ENCODE peak calls at places on chromosomes 3 and 15, in eight cellular contexts. D, C, O, V, W, K, F and R are unnamed samples.

GRCh38 chr15:71804695-71805470 is 5.5 kb upstream of the NR2E3 start:
- DNase-seq in V (no peak), D (no peak), W (no peak), F (no peak), K (no peak), C (no peak), O (no peak), R (no peak)

GRCh38 chr3:81394656-81395055 is 366.8 kb downstream of the GBE1 start:
- DNase-seq in F (no peak), D (no peak), V (no peak), C (no peak), O (no peak), W (no peak), K (no peak), R (no peak)

GRCh38 chr3:12938258-12938711 is 96.9 kb upstream of the RPL32 start:
- DNase-seq in W (peak), K (peak), F (no peak), C (no peak), V (no peak), D (peak), O (peak), R (no peak)

GRCh38 chr3:127699098-127699945 is 26.6 kb downstream of the ABTB1 start:
- DNase-seq in O (peak), V (no peak), K (no peak), W (peak), C (no peak), F (no peak), D (peak), R (peak)

GRCh38 chr15:95556225-95556624 is 774.3 kb upstream of the NR2F2 start:
- DNase-seq in V (no peak), K (peak), C (no peak), D (no peak), W (peak), O (peak), F (no peak), R (no peak)

GRCh38 chr15:33341943-33342342 is 31.2 kb downstream of the RYR3 start:
- DNase-seq in O (no peak), C (no peak), W (no peak), K (no peak), F (no peak), V (no peak), D (no peak), R (no peak)

GRCh38 chr3:114632757-114633424 is 339.1 kb downstream of the TIGIT start:
- DNase-seq in C (no peak), K (no peak), V (no peak), F (no peak), D (no peak), O (no peak), W (no peak), R (no peak)

GRCh38 chr3:111315911-111316310 is 226.1 kb upstream of the CD96 start:
- DNase-seq in F (no peak), W (peak), K (peak), C (no peak), O (peak), D (no peak), V (no peak), R (no peak)

GRCh38 chr3:174162550-174162949 is 696.6 kb upstream of the NAALADL2 start:
- DNase-seq in O (peak), F (no peak), C (no peak), D (no peak), W (no peak), K (no peak), V (no peak), R (no peak)

GRCh38 chr15:62790531-62790930 is 252.0 kb upstream of the TPM1 start:
- DNase-seq in V (no peak), K (no peak), F (no peak), O (no peak), W (no peak), C (no peak), D (no peak), R (no peak)

GRCh38 chr3:194070220-194070633 is 65.7 kb upstream of the HES1 start:
- DNase-seq in C (no peak), O (no peak), V (no peak), K (no peak), D (no peak), F (no peak), W (no peak), R (no peak)

GRCh38 chr15:46146002-46146401 is 511.2 kb downstream of the SQOR start:
- DNase-seq in C (no peak), V (no peak), K (no peak), W (no peak), O (no peak), D (no peak), F (no peak), R (no peak)

GRCh38 chr3:113834983-113835382 is 3.6 kb upstream of the GRAMD1C start:
- DNase-seq in W (no peak), O (no peak), V (no peak), D (no peak), F (no peak), K (no peak), C (no peak), R (no peak)

GRCh38 chr3:98812851-98813374 is 49.8 kb downstream of the ST3GAL6 start:
- DNase-seq in O (no peak), D (no peak), F (no peak), C (peak), W (no peak), K (peak), V (no peak), R (peak)

GRCh38 chr3:59247402-59247841 is 197.6 kb upstream of the CFAP20DC start:
- DNase-seq in O (no peak), F (no peak), K (no peak), W (no peak), D (no peak), V (no peak), C (peak), R (no peak)

GRCh38 chr3:86991840-86992430 is 986 bp upstream of the VGLL3 start:
- DNase-seq in F (no peak), C (no peak), O (peak), D (no peak), V (no peak), W (peak), K (no peak), R (no peak)

GRCh38 chr15:35654334-35654733 is 108.4 kb upstream of the DPH6 start:
- DNase-seq in O (no peak), V (no peak), F (no peak), W (no peak), K (no peak), D (no peak), C (no peak), R (no peak)

GRCh38 chr3:19254189-19254588 is 105.9 kb downstream of the KCNH8 start:
- DNase-seq in F (no peak), O (no peak), D (no peak), V (no peak), K (no peak), W (no peak), C (no peak), R (no peak)

GRCh38 chr15:32669870-32670623 is 28.5 kb downstream of the SCG5 start:
- DNase-seq in W (no peak), C (no peak), O (peak), V (no peak), F (no peak), K (peak), D (no peak), R (no peak)

GRCh38 chr15:48285329-48286214 is 45.7 kb upstream of the DUT start:
- DNase-seq in D (peak), O (peak), W (peak), F (peak), C (peak), V (no peak), K (peak), R (no peak)

GRCh38 chr3:14448756-14449728 is 46.6 kb downstream of the SLC6A6 start:
- DNase-seq in W (no peak), V (no peak), K (no peak), D (no peak), O (no peak), C (no peak), F (no peak), R (no peak)

GRCh38 chr15:70508561-70509281 is 254.6 kb downstream of the UACA start:
- DNase-seq in C (no peak), O (peak), W (peak), F (no peak), V (no peak), K (peak), D (no peak), R (peak)

GRCh38 chr3:32577621-32578556 is 7.2 kb upstream of the DYNC1LI1 start:
- DNase-seq in W (peak), C (no peak), D (no peak), K (peak), V (no peak), O (peak), F (peak), R (no peak)

GRCh38 chr3:189517981-189518380 is 113.2 kb upstream of the TP63 start:
- DNase-seq in D (no peak), W (no peak), K (no peak), C (no peak), F (no peak), V (no peak), O (no peak), R (no peak)

GRCh38 chr3:38177175-38177574 is 11.8 kb downstream of the OXSR1 start:
- DNase-seq in F (no peak), K (no peak), V (no peak), C (no peak), O (no peak), D (no peak), W (no peak), R (no peak)

GRCh38 chr3:13479332-13479581 is 849 bp upstream of the HDAC11 start:
- DNase-seq in O (peak), D (peak), K (no peak), W (peak), F (peak), C (peak), V (peak), R (peak)

GRCh38 chr3:53843195-53844177 is 2.7 kb downstream of the CHDH start:
- DNase-seq in O (no peak), W (no peak), C (no peak), V (no peak), F (no peak), K (no peak), D (no peak), R (no peak)

GRCh38 chr3:133273346-133273745 is 126.5 kb upstream of the BFSP2 start:
- DNase-seq in F (no peak), K (no peak), C (no peak), D (no peak), V (no peak), W (no peak), O (no peak), R (no peak)

GRCh38 chr15:35827156-35827555 is 281.2 kb upstream of the DPH6 start:
- DNase-seq in V (no peak), O (no peak), F (no peak), D (no peak), W (no peak), C (no peak), K (peak), R (no peak)

GRCh38 chr3:156093966-156094365 is 26.4 kb upstream of the KCNAB1 start:
- DNase-seq in V (no peak), O (no peak), C (no peak), K (no peak), W (no peak), D (no peak), F (no peak), R (no peak)

GRCh38 chr3:32481791-32482631 is 20.6 kb downstream of the CMTM6 start:
- DNase-seq in O (no peak), F (no peak), K (no peak), D (no peak), V (no peak), W (no peak), C (no peak), R (no peak)

GRCh38 chr15:89419370-89419984 is 76.9 kb downstream of the RHCG start:
- DNase-seq in O (peak), V (no peak), D (peak), W (no peak), K (peak), C (no peak), F (no peak), R (no peak)

GRCh38 chr15:90839187-90840071 is 29.0 kb upstream of the FURIN start:
- DNase-seq in F (peak), D (no peak), V (no peak), W (peak), K (peak), C (peak), O (no peak), R (peak)

GRCh38 chr3:13884851-13885703 is 5.2 kb upstream of the WNT7A start:
- DNase-seq in C (peak), D (no peak), K (peak), V (no peak), W (no peak), F (peak), O (no peak), R (no peak)

GRCh38 chr3:7423995-7424394 is 563.1 kb downstream of the GRM7 start:
- DNase-seq in V (no peak), F (no peak), C (no peak), D (no peak), K (no peak), W (no peak), O (no peak), R (no peak)

DNA sequence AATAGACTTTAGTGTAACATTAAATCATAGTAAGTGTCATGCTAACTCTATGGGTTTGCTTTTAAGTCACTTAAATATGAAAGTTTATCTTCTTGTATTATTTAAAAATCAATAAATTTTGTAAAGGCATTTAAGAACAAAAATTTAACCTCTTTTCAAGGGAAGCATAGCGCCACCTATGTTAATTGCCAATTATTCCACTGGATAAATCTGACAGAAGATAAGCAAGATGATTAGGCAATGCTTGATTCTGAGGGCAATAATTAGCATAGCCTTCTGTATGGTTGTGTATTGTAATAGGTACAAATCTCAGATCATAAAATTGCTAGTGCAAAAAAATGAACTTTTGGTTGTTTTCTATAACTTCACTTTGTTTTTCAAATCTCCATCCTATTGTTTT is 560.1 kb downstream of the GRM7 start:
- DNase-seq in F (no peak), V (no peak), W (no peak), K (no peak), O (no peak), C (no peak), D (no peak), R (no peak)
- TF ChIP-seq CTCF in F (no peak), V (no peak), W (no peak), K (no peak), O (no peak), C (no peak), D (no peak), R (no peak)

DNA sequence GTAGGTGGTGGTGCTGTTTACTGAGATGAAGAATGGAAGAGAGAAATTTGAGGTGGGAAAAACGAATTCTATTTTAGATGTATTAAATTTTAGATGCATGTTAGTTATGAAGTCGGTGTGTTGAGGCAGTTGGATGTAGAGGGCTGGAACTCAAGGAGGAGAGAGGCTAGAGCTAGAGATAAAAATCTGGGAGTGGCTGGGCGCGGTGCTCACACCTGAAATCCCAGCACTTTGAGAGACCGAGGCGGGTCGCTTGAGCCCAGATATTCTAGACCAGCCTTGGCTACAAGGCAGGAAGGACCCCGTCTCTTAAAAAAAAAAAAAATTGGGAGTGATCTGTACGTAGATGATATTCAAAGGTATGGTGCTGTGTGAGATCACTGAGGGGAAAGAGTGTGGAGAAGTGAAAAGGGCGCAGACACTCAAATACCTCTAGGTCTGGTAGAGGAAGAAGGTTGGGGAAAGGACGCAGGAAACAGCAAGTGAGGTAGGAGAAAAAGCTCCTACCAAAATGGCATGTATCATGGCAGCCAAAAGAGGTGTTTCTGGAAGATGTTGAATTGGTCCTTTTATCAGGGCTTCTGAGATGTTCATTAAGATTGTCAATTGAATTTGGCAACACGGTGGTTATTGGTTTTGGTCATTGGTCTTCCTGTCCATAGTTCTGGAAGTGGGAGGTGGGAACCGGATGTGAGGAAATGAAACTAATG is 1.8 kb downstream of the YEATS2 start:
- DNase-seq in F (no peak), V (no peak), C (no peak), O (peak), D (no peak), W (no peak), K (no peak), R (no peak)
- H3K4me3 ChIP-seq in F (peak), V (peak), C (peak), O (peak), D (peak), W (peak), K (peak), R (peak)

GRCh38 chr15:37135225-37135624 is 34.9 kb upstream of the MEIS2 start:
- DNase-seq in W (no peak), V (no peak), K (no peak), D (no peak), F (no peak), O (peak), C (no peak), R (no peak)

GRCh38 chr15:37134244-37134643 is 33.9 kb upstream of the MEIS2 start:
- DNase-seq in O (no peak), F (no peak), C (no peak), D (no peak), V (no peak), W (no peak), K (no peak), R (no peak)

GRCh38 chr15:37132826-37133417 is 32.6 kb upstream of the MEIS2 start:
- DNase-seq in V (no peak), W (no peak), F (no peak), K (no peak), C (no peak), D (no peak), O (no peak), R (no peak)

GRCh38 chr15:37134699-37135131 is 34.4 kb upstream of the MEIS2 start:
- DNase-seq in W (peak), C (no peak), D (no peak), K (peak), V (no peak), O (peak), F (no peak), R (no peak)

DNA sequence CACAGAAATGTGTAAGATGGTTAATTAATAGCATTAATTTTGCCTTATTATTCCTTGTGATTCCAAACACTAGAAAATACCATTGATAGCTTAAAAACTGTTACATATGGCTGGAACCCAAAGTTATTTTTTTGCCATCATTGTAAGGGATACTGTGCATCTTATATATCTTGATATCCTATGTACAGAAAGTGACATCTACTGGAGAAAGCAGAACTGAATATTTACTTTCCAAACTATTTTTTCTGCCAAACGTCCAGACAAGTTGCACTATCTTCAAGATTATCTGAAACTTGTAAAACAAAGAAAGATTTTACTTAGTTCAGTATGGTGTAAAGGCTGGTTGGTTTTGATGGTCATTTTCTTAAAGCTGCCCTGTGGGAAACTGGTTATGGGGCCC is 33.3 kb upstream of the MEIS2 start:
- DNase-seq in D (no peak), W (peak), O (peak), K (peak), F (no peak), C (no peak), V (no peak), R (no peak)
- TF ChIP-seq CTCF in D (peak), W (peak), O (peak), K (peak), F (peak), C (peak), V (no peak), R (peak)

GRCh38 chr3:119296723-119297122 is 2.5 kb downstream of the ARHGAP31 start:
- DNase-seq in C (no peak), F (no peak), V (no peak), O (peak), W (no peak), K (no peak), D (no peak), R (no peak)
- H3K4me3 ChIP-seq in C (peak), F (peak), V (peak), O (no peak), W (peak), K (peak), D (peak), R (peak)

DNA sequence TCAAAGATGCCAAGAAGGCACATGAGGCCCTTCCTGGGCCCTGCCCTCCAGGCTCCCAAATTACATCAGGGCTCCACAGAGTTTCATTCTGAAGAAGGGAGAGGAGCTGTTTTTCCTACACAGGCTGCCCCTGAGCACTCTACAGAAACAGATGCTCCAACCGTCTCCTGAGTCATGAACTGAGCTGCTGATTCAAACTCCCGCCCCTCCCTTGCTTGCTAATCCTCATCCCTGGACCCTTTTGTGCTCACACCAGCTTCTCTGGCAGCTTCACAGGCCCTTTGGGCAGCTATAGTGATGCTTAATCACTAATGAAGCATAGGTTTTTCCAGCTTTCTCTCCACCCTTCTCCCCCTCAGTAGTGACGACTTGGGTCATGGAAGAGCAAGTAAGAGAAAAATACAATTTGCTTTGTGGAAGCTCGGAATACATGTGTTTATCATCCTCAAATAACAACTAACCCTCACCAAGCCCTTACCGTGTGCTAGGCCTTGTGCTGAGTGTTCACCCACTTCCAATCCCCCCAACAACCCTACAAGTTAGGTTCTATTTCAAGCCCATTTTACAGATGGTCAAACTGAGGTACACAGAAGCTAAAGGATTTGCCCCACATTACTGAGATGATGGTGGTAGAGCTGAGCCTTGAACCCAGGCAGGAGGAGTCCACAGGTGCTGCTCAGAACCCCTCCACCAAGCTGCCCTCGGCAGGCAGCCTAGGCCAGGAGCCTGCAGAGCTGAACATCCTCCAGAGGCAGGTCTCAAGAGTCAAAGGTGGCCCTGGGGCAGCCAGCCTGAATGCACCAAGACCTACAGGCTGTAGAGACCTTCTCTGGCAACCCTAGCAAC is 21.9 kb downstream of the MEGF11 start:
- DNase-seq in V (no peak), K (no peak), O (peak), D (no peak), W (no peak), F (no peak), C (no peak), R (no peak)
- TF ChIP-seq CTCF in V (no peak), K (no peak), O (no peak), D (no peak), W (no peak), F (no peak), C (no peak), R (no peak)

DNA sequence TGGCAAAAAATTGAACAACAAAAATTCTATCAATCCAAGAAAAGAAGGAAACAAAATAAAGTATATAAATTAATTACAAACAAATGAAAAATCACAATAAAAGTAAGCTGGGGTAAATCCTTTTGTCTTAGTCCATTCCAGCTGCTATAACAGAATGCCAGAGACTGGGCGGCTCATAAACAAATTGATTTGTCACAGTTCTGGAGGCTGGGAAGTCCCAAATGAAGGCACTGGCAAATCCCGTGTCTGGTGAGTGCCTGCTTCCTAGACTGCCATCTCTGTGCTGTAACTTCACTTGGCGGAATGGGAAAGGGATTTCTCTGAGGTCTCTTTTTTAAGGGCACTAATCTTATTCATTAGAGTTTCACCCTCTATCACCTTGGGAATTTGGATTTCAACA is 53.6 kb upstream of the RPL35A start:
- DNase-seq in D (no peak), O (no peak), V (no peak), K (no peak), F (no peak), C (no peak), W (no peak), R (no peak)
- H3K4me3 ChIP-seq in D (no peak), O (no peak), V (no peak), K (no peak), F (no peak), C (no peak), W (no peak), R (no peak)

GRCh38 chr3:146133436-146133835 is 27.5 kb downstream of the PLOD2 start:
- DNase-seq in W (no peak), D (no peak), C (no peak), F (no peak), K (peak), V (no peak), O (peak), R (no peak)
- TF ChIP-seq CTCF in W (no peak), D (no peak), C (no peak), F (no peak), K (no peak), V (no peak), O (no peak), R (no peak)